ENCODE peak calls at places on chromosome X, in four cellular contexts. K is esophagus muscularis mucosa, R is tibial nerve, V is stomach. W is an unnamed sample.

GRCh38 chrX:121579016-121579760 is 531.8 kb downstream of the GLUD2 start:
- DNase-seq in R (no peak), K (no peak), V (no peak), W (peak; percentile 10)

GRCh38 chrX:119757979-119758681 is at the start of gene SOWAHD:
- DNase-seq in V (peak; percentile 55), K (no peak), R (no peak), W (peak; percentile 75)

GRCh38 chrX:70478521-70478920 is 33.9 kb downstream of the DLG3 start:
- DNase-seq in V (no peak), K (no peak), R (no peak), W (no peak)

GRCh38 chrX:98067611-98068010 is 1183.9 kb downstream of the RPA4 start:
- DNase-seq in V (no peak), K (no peak), R (no peak), W (no peak)

GRCh38 chrX:125203379-125203736 is 116.3 kb upstream of the TEX13C start:
- DNase-seq in K (no peak), R (no peak), V (no peak), W (no peak)

GRCh38 chrX:31213941-31214340 is 142.1 kb upstream of the FTHL17 start:
- DNase-seq in K (no peak), V (no peak), R (no peak), W (no peak)

GRCh38 chrX:41522681-41523080 is 75.5 kb downstream of the NYX start:
- DNase-seq in R (no peak), V (no peak), K (no peak), W (no peak)

GRCh38 chrX:150692837-150693781 is at the start of gene MTMR1:
- DNase-seq in V (peak; percentile 44), K (no peak), R (no peak), W (peak; percentile 42)

GRCh38 chrX:70826715-70827114 is 81.8 kb downstream of the TEX11 start:
- DNase-seq in R (no peak), K (no peak), V (no peak), W (no peak)

GRCh38 chrX:112961981-112962380 is 121.3 kb upstream of the AMOT start:
- DNase-seq in R (no peak), V (no peak), K (no peak), W (no peak)

GRCh38 chrX:118355225-118355920 is 9.5 kb downstream of the WDR44 start:
- DNase-seq in V (no peak), R (no peak), K (no peak), W (no peak)

GRCh38 chrX:129905787-129906580 is at the start of gene UTP14A:
- DNase-seq in K (peak; percentile 94), R (peak; percentile 70), V (peak; percentile 88), W (peak; percentile 90)
- TF ChIP-seq EP300 in K (no peak), R (peak; percentile 78), V (no peak), W (no peak)

GRCh38 chrX:69457756-69458155 is 46.4 kb upstream of the NALF2 start:
- DNase-seq in K (no peak), V (no peak), R (no peak), W (no peak)
- TF ChIP-seq EP300 in K (no peak), V (no peak), R (no peak), W (no peak)

DNA sequence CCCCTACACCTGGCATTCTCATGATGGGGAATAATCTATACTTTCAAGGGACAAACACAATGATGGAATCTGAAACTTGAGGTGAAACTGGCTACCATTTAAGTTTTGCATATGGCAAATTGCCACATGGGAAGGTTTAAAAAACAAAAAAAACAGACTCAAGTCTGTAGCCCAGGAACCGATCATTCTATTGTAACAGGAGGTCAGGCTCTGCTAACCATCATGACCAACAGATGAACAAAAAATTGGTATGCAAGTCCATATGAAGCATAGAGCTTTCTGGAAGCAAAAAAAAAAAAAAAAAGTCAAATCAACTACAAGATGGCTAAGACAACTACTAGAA is 594.3 kb upstream of the DIPK2B start:
- DNase-seq in K (no peak), V (no peak), R (no peak), W (no peak)
- TF ChIP-seq EP300 in K (no peak), V (no peak), R (no peak), W (no peak)

DNA sequence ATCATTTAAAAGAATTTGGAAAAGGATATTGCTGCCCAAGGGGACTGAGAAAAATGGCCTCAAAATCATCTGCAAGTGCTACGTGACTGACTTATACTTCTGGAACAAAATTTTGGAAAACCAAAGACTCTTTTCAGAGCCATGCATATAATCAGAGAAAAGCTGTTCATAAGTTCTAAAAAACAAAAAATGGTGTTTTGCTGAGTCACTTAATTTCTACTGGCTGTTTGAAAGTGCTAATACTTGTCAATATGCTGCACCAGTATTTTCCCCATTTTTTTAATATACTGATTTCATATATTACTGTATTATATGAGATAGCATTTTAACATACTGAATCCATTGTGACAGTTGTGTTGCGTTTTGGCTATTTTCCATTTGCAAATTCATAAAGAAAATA is 61.5 kb upstream of the ZMAT1 start:
- DNase-seq in V (no peak), K (no peak), R (no peak), W (no peak)
- TF ChIP-seq EP300 in V (no peak), K (no peak), R (no peak), W (no peak)